ENCODE peak calls at places on chromosomes 3 and 15, in eight cellular contexts. Q is AG20443; J is SHP77; R is stomach; L is GM12865; T is amygdala; X is COLO829; F is stimulated activated effector memory CD8-positive, alpha-beta T cell treated with anti-CD3 and anti-CD28 coated beads, Interleukin-12 subunit alpha, Interleukin-12 subunit beta, amount 100 ng/mL, for 72 hours. K is an unnamed sample.
A peak's percentile ranks its signal among the peaks of the same experiment; 100 is the strongest.

GRCh38 chr15:66212471-66212870 is 41.1 kb downstream of the MEGF11 start:
- DNase-seq in F (no peak), X (no peak), J (no peak), Q (no peak), L (no peak), T (no peak), R (no peak), K (no peak)

GRCh38 chr3:191521055-191521454 is 60.1 kb downstream of the PYDC2 start:
- DNase-seq in R (no peak), T (no peak), J (no peak), F (no peak), L (no peak), X (no peak), Q (no peak), K (no peak)

GRCh38 chr3:187870360-187871203 is 125.3 kb upstream of the BCL6 start:
- DNase-seq in F (no peak), Q (no peak), X (no peak), J (no peak), T (no peak), R (no peak), L (peak; percentile 17), K (no peak)

GRCh38 chr3:20648294-20648693 is 462.3 kb upstream of the SGO1 start:
- DNase-seq in R (no peak), Q (peak; percentile 71), L (no peak), F (no peak), J (no peak), T (no peak), X (peak; percentile 60), K (peak; percentile 68)

GRCh38 chr3:79038057-79038456 is 729.7 kb downstream of the ROBO1 start:
- DNase-seq in Q (no peak), F (no peak), L (no peak), T (no peak), X (no peak), J (no peak), R (no peak), K (no peak)

GRCh38 chr3:197014942-197015575 is 14.6 kb downstream of the MELTF start:
- DNase-seq in Q (no peak), X (no peak), F (no peak), T (no peak), R (no peak), J (no peak), L (no peak), K (no peak)

GRCh38 chr3:117761992-117762944 is 1052.7 kb downstream of the TUSC7 start:
- DNase-seq in F (no peak), X (no peak), J (no peak), R (no peak), Q (peak; percentile 17), L (no peak), T (peak; percentile 35), K (no peak)

GRCh38 chr3:155185623-155186022 is 105.5 kb downstream of the MME start:
- DNase-seq in T (no peak), F (no peak), R (no peak), L (no peak), J (no peak), X (no peak), Q (peak; percentile 67), K (peak; percentile 63)

GRCh38 chr15:62907275-62907674 is 135.3 kb upstream of the TPM1 start:
- DNase-seq in F (no peak), X (no peak), J (no peak), T (no peak), R (no peak), L (no peak), Q (peak; percentile 1), K (no peak)

GRCh38 chr3:23004971-23005370 is 198.2 kb upstream of the UBE2E2 start:
- DNase-seq in X (peak; percentile 3), R (no peak), Q (peak; percentile 64), J (no peak), T (no peak), L (no peak), F (no peak), K (peak; percentile 54)

GRCh38 chr3:150104564-150104963 is 133.9 kb upstream of the PFN2 start:
- DNase-seq in F (no peak), J (no peak), R (no peak), T (no peak), X (no peak), Q (no peak), L (no peak), K (no peak)

GRCh38 chr3:105062853-105063252 is 303.9 kb upstream of the ALCAM start:
- DNase-seq in T (no peak), R (no peak), Q (no peak), J (no peak), F (no peak), L (no peak), X (no peak), K (no peak)

GRCh38 chr3:123952844-123953520 is 8.0 kb downstream of the CCDC14 start:
- DNase-seq in Q (no peak), X (no peak), R (no peak), J (no peak), T (no peak), F (no peak), L (peak; percentile 9), K (no peak)

GRCh38 chr15:68204776-68205557 is at the start of gene CALML4:
- DNase-seq in T (no peak), L (no peak), J (no peak), F (no peak), X (no peak), Q (peak; percentile 81), R (peak; percentile 90), K (peak; percentile 73)

GRCh38 chr3:58383476-58383875 is 50.2 kb downstream of the PDHB start:
- DNase-seq in T (no peak), J (no peak), F (no peak), X (peak; percentile 89), R (no peak), Q (peak; percentile 45), L (no peak), K (peak; percentile 49)

GRCh38 chr15:51286816-51287215 is 51.6 kb downstream of the CYP19A1 start:
- DNase-seq in X (no peak), T (no peak), R (no peak), Q (no peak), F (no peak), J (no peak), L (peak; percentile 19), K (no peak)

GRCh38 chr15:71651750-71652186 is 158.6 kb upstream of the NR2E3 start:
- DNase-seq in L (peak; percentile 80), X (peak; percentile 48), J (peak; percentile 51), Q (peak; percentile 52), T (no peak), R (peak; percentile 50), F (no peak), K (peak; percentile 69)

GRCh38 chr3:58009026-58009748 is 965 bp downstream of the FLNB start:
- DNase-seq in L (peak; percentile 27), R (peak; percentile 48), T (no peak), X (no peak), J (no peak), Q (peak; percentile 27), F (peak; percentile 64), K (no peak)

GRCh38 chr3:33663042-33663441 is 55.0 kb downstream of the CLASP2 start:
- DNase-seq in Q (no peak), F (no peak), J (no peak), L (no peak), T (no peak), X (peak; percentile 18), R (no peak), K (no peak)

GRCh38 chr3:142608615-142609014 is 12.4 kb downstream of the PLS1 start:
- DNase-seq in R (no peak), F (no peak), T (no peak), Q (no peak), X (no peak), J (no peak), L (no peak), K (no peak)

GRCh38 chr15:61880079-61880478 is 180.2 kb downstream of the VPS13C start:
- DNase-seq in F (no peak), J (no peak), L (no peak), X (no peak), Q (no peak), R (no peak), T (no peak), K (no peak)

GRCh38 chr15:67070892-67071664 is 5.7 kb downstream of the SMAD3 start:
- DNase-seq in Q (no peak), X (no peak), J (no peak), T (no peak), L (no peak), R (no peak), F (no peak), K (no peak)

GRCh38 chr3:123571264-123571972 is 13.4 kb downstream of the HACD2 start:
- DNase-seq in R (no peak), L (no peak), F (no peak), T (no peak), Q (no peak), J (no peak), X (no peak), K (no peak)

GRCh38 chr3:6125520-6125919 is 735.4 kb upstream of the GRM7 start:
- DNase-seq in L (no peak), F (no peak), J (no peak), X (no peak), Q (no peak), R (no peak), T (no peak), K (no peak)

GRCh38 chr3:107676469-107677309 is 153.9 kb downstream of the BBX start:
- DNase-seq in Q (no peak), X (no peak), J (no peak), L (peak; percentile 25), R (no peak), T (no peak), F (no peak), K (peak; percentile 35)

GRCh38 chr15:76206325-76206976 is 104.8 kb downstream of the ETFA start:
- DNase-seq in L (no peak), R (peak; percentile 96), J (peak; percentile 75), X (no peak), T (peak; percentile 62), F (no peak), Q (no peak), K (no peak)

GRCh38 chr15:90617668-90618097 is 88.0 kb downstream of the CRTC3 start:
- DNase-seq in Q (no peak), F (no peak), X (no peak), R (no peak), L (no peak), J (no peak), T (no peak), K (no peak)

GRCh38 chr15:26013946-26014345 is 150.8 kb upstream of the ATP10A start:
- DNase-seq in Q (peak; percentile 54), J (no peak), T (no peak), L (no peak), X (no peak), F (no peak), R (no peak), K (peak; percentile 29)

GRCh38 chr3:196916995-196917394 is 25.3 kb downstream of the NCBP2 start:
- DNase-seq in Q (no peak), X (no peak), R (no peak), L (no peak), F (no peak), J (no peak), T (no peak), K (no peak)

GRCh38 chr15:83651541-83651940 is 2.4 kb upstream of the ADAMTSL3 start:
- DNase-seq in R (no peak), Q (no peak), X (no peak), L (no peak), T (no peak), J (no peak), F (no peak), K (no peak)

GRCh38 chr15:43316007-43316968 is 14.1 kb downstream of the LCMT2 start:
- DNase-seq in J (no peak), T (no peak), L (no peak), R (no peak), X (no peak), Q (no peak), F (no peak), K (no peak)

GRCh38 chr3:123658860-123659221 is 74.0 kb upstream of the HACD2 start:
- DNase-seq in Q (no peak), J (no peak), L (no peak), T (no peak), F (no peak), X (no peak), R (no peak), K (no peak)

GRCh38 chr3:9915252-9916141 is 1.4 kb upstream of the IL17RC start:
- DNase-seq in T (peak; percentile 32), F (no peak), R (peak; percentile 76), Q (peak; percentile 77), J (no peak), L (peak; percentile 46), X (no peak), K (peak; percentile 54)

GRCh38 chr3:187227658-187228258 is 30.5 kb downstream of the RTP1 start:
- DNase-seq in T (no peak), Q (peak; percentile 87), L (no peak), F (no peak), X (no peak), R (no peak), J (no peak), K (peak; percentile 86)

K was measured in AG08395.